ENCODE peak calls at places on chromosome 13, in six cellular contexts. F is COR-L47; S is germinal center; Y is heart right ventricle; E is stimulated activated CD4-positive, alpha-beta T cell treated with anti-CD3 and anti-CD28 coated beads, Interleukin-1b, Interleukin-23, amount 100 ng/mL, for 24 hours; M is progenitor cell of endocrine pancreas. P is an unnamed sample.

GRCh38 chr13:113997845-113998751 is 24.2 kb upstream of the C13orf46 start:
- DNase-seq in Y (peak), M (no peak), S (no peak), E (no peak), F (no peak), P (peak)

GRCh38 chr13:94351292-94352000 is 128.0 kb downstream of the DCT start:
- DNase-seq in Y (no peak), M (no peak), E (no peak), S (no peak), F (no peak), P (no peak)

GRCh38 chr13:96044238-96044637 is 9.0 kb downstream of the UGGT2 start:
- DNase-seq in F (no peak), M (no peak), E (no peak), S (no peak), Y (no peak), P (no peak)

GRCh38 chr13:45040626-45041025 is 51.3 kb downstream of the GPALPP1 start:
- DNase-seq in F (no peak), M (no peak), Y (no peak), S (no peak), E (no peak), P (no peak)

GRCh38 chr13:113664751-113665581 is 2.1 kb upstream of the GRK1 start:
- DNase-seq in Y (no peak), F (no peak), E (no peak), M (no peak), S (no peak), P (no peak)

GRCh38 chr13:76379341-76380105 is 506.7 kb downstream of the KCTD12 start:
- DNase-seq in M (no peak), S (no peak), F (no peak), E (no peak), Y (no peak), P (no peak)

GRCh38 chr13:76019421-76020044 is 383.4 kb downstream of the LMO7 start:
- DNase-seq in S (no peak), E (no peak), F (no peak), M (peak), Y (peak), P (peak)

GRCh38 chr13:98004107-98004506 is 50.6 kb downstream of the IPO5 start:
- DNase-seq in Y (no peak), F (no peak), S (no peak), M (no peak), E (no peak), P (no peak)